ENCODE peak calls at places on chromosomes 12 and 14, in five cellular contexts. G is heart left ventricle, R is endothelial cell, Q is AG04450, F is tibial artery. X is an unnamed sample.

GRCh38 chr14:71403673-71404072 is 496.4 kb downstream of the PCNX1 start:
- DNase-seq in G (no peak), R (peak; percentile 6), Q (no peak), F (no peak), X (no peak)

GRCh38 chr14:105446971-105447370 is 27.3 kb downstream of the MTA1 start:
- DNase-seq in G (no peak), R (no peak), Q (no peak), F (no peak), X (no peak)

GRCh38 chr12:79659961-79660431 is 30.8 kb downstream of the PAWR start:
- DNase-seq in G (no peak), R (no peak), Q (no peak), F (no peak), X (no peak)

GRCh38 chr14:79584679-79585078 is 626.6 kb downstream of the DIO2 start:
- DNase-seq in G (no peak), R (no peak), Q (peak; percentile 86), F (no peak), X (peak; percentile 74)

GRCh38 chr14:83425138-83425537 is 1891.5 kb upstream of the SEL1L start:
- DNase-seq in G (no peak), R (no peak), Q (no peak), F (no peak), X (no peak)

GRCh38 chr14:95830386-95830785 is 46.2 kb upstream of the TUNAR start:
- DNase-seq in G (no peak), R (no peak), Q (no peak), F (no peak), X (no peak)

GRCh38 chr14:22391908-22392307 is 197.1 kb downstream of the DAD1 start:
- DNase-seq in G (peak; percentile 60), R (peak; percentile 59), Q (peak; percentile 37), F (no peak), X (no peak)

GRCh38 chr12:63150255-63151060 is 543 bp downstream of the AVPR1A start:
- DNase-seq in G (peak; percentile 21), R (peak; percentile 47), Q (no peak), F (peak; percentile 70), X (no peak)

GRCh38 chr12:127280393-127281275 is 986.3 kb upstream of the TMEM132C start:
- DNase-seq in G (peak; percentile 32), R (no peak), Q (no peak), F (no peak), X (no peak)

GRCh38 chr12:4450551-4451112 is 5.0 kb upstream of the FGF6 start:
- DNase-seq in G (no peak), R (no peak), Q (no peak), F (no peak), X (no peak)

GRCh38 chr14:33661071-33661470 is 289.8 kb downstream of the EGLN3 start:
- DNase-seq in G (no peak), R (no peak), Q (no peak), F (no peak), X (no peak)

GRCh38 chr14:63175531-63175930 is 28.7 kb upstream of the RHOJ start:
- DNase-seq in G (no peak), R (no peak), Q (no peak), F (no peak), X (no peak)

DNA sequence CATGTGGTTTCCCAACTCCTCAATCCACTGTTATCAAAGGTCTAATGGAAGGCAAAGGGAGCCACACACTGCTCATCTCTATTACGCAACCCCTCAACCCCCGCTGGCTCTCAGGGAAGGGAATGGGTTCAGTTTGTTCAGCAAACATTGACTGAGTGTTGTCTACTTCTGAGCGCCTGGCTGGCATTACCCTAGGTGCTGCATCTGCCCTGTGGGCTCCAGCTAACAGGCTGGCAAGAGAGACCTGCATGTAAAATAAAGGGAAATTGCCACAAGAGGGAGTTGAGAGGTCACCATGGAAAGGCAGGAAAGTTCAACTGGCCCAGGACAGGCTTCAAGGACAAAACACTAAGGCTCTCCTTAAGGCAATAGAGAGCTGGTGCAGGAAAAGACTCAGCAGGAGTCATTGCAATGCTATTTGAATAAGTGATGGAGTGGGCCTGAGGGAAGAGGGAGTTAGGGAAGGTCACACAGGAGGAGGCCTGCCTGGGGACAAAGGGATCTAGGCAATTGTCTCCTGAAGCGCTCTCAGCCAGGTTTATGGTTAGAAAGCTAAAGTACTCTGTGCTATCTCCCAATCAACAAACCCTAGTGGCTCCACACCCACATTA is 5.5 kb upstream of the ZNF740 start:
- DNase-seq in G (no peak), R (no peak), Q (no peak), F (peak; percentile 40), X (no peak)
- TF ChIP-seq CTCF in G (peak; percentile 17), R (peak; percentile 12), Q (peak; percentile 35), F (no peak), X (peak; percentile 25)

DNA sequence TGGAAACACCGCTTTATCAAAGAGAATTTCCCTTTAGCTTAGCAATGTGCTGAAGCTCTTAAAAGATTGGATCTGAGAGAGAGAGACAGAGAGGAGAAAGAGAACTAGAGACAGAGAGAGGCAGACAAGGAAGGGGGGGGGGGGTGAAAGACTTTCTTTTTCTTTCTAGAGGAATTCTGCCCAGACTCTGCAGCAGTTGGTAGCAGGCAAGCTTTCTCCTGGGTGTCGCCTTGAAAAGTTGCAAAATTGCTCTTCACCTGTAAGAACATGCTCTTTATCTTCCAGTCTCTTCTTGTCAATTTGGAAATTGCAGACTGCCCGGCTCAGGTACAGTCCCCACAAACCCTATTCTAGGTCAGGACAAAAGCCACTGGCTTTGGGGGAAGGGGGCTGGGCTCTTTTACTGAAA is 2.9 kb upstream of the OTX2 start:
- DNase-seq in G (no peak), R (no peak), Q (no peak), F (no peak), X (no peak)
- TF ChIP-seq CTCF in G (no peak), R (no peak), Q (no peak), F (no peak), X (no peak)

GRCh38 chr12:49126852-49127763 is 4.1 kb downstream of the TUBA1B start:
- DNase-seq in G (no peak), R (no peak), Q (no peak), F (no peak), X (no peak)
- TF ChIP-seq CTCF in G (no peak), R (no peak), Q (no peak), F (no peak), X (no peak)

GRCh38 chr12:87795555-87795954 is 233.6 kb downstream of the C12orf50 start:
- DNase-seq in G (no peak), R (no peak), Q (no peak), F (no peak), X (no peak)

GRCh38 chr12:87796961-87797516 is 232.2 kb downstream of the C12orf50 start:
- DNase-seq in G (no peak), R (no peak), Q (no peak), F (no peak), X (no peak)

DNA sequence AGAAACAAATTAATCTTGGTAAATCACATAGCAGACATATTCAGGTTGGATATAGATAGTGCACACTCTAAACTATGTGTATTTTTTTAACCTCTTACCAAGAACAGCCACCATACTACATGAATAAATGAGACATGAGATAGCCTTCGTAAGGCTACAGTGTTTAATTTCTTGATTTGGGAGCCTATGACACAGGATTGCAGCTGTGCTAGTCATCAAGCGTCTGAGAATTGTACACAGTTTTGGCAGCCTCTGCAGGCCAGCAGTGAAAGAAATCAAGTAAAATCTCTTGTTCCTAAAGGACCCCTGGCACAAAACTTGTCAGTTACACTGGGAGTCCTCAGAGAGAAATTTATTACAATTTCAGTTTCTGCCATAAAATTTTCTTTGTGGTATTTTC is 236.1 kb downstream of the C12orf50 start:
- DNase-seq in G (no peak), R (no peak), Q (no peak), F (no peak), X (no peak)
- TF ChIP-seq CTCF in G (no peak), R (no peak), Q (no peak), F (no peak), X (no peak)

GRCh38 chr12:82210882-82211281 is 147.3 kb downstream of the CCDC59 start:
- DNase-seq in G (no peak), R (no peak), Q (no peak), F (no peak), X (no peak)

GRCh38 chr12:82207556-82207955 is 150.6 kb downstream of the CCDC59 start:
- DNase-seq in G (no peak), R (no peak), Q (no peak), F (no peak), X (no peak)

GRCh38 chr12:82209533-82209932 is 148.7 kb downstream of the CCDC59 start:
- DNase-seq in G (no peak), R (no peak), Q (no peak), F (no peak), X (no peak)
- TF ChIP-seq CTCF in G (no peak), R (no peak), Q (no peak), F (no peak), X (no peak)

GRCh38 chr12:107822356-107822755 is 47.9 kb downstream of the ASCL4 start:
- DNase-seq in G (no peak), R (no peak), Q (no peak), F (no peak), X (no peak)

GRCh38 chr12:107829271-107829670 is 54.8 kb downstream of the ASCL4 start:
- DNase-seq in G (no peak), R (no peak), Q (no peak), F (no peak), X (no peak)

DNA sequence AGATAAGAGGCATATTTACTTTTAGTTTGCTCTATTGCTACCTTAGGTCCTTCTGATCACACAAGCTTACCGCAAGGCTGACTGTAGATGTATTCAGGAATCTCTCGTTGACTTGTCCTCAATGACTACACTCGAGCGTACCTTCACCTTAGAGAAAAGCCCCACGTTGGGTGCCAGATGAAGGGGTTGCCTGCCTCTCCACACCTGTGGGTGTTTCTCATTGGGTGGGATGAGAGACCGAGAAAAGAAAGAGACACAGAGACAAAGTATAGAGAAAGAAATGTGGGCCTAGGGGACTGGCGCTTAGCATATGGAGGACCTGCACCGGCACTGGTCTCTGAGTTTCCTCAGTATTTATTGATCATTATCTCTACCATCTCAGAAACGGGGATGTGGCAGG is 51.8 kb downstream of the ASCL4 start:
- DNase-seq in G (no peak), R (no peak), Q (no peak), F (no peak), X (no peak)
- TF ChIP-seq CTCF in G (no peak), R (no peak), Q (no peak), F (no peak), X (no peak)

DNA sequence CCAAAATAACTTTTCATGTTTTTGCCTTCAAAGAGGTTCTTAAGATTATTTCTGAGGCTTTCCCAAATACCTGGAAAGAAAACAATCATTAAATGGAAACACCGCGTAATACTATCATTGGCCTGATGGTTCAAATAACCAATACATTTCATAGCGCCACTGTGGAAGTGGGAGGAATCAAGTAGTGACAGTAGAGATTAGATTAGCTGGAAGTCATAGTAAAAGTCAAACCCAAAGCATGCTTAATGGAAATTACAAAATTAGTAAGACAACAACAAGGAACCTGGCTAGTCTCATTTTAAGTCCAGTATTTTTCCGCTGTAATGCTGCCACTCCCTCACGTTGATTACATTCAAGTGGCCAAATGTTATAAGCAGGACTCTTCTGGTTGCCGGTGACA is 41.5 kb upstream of the PLEKHG7 start:
- DNase-seq in G (no peak), R (no peak), Q (no peak), F (no peak), X (no peak)
- TF ChIP-seq CTCF in G (no peak), R (no peak), Q (no peak), F (no peak), X (no peak)

GRCh38 chr12:29638528-29638927 is 141.0 kb upstream of the OVCH1 start:
- DNase-seq in G (no peak), R (no peak), Q (no peak), F (no peak), X (no peak)
- TF ChIP-seq CTCF in G (no peak), R (no peak), Q (no peak), F (no peak), X (no peak)

GRCh38 chr12:38954119-38954746 is 48.8 kb upstream of the CPNE8 start:
- DNase-seq in G (no peak), R (no peak), Q (no peak), F (no peak), X (no peak)
- TF ChIP-seq CTCF in G (no peak), R (no peak), Q (no peak), F (no peak), X (no peak)